ENCODE peak calls at places on chromosomes 3 and 15, in six cellular contexts. One of them, this sample, is unnamed. For H3K36me3 and H3K4me1, the result is how much of the 10 kb centered on the place peaks cover.

GRCh38 chr3:14764331-14765064 is 54.3 kb upstream of the FGD5 start:
- DNase-seq in suprapubic skin: no peak
- DNase-seq in psoas muscle: no peak
- DNase-seq in ovary: no peak
- DNase-seq in tibial nerve: no peak
- DNase-seq in Panc1: no peak
- DNase-seq in this sample: no peak

GRCh38 chr3:157333551-157333991 is 103.1 kb upstream of the PTX3 start:
- DNase-seq in suprapubic skin: no peak
- DNase-seq in psoas muscle: no peak
- DNase-seq in ovary: no peak
- DNase-seq in tibial nerve: no peak
- DNase-seq in Panc1: no peak
- DNase-seq in this sample: no peak

GRCh38 chr3:131110087-131110486 is 83.4 kb downstream of the NEK11 start:
- DNase-seq in suprapubic skin: no peak
- DNase-seq in psoas muscle: no peak
- DNase-seq in ovary: no peak
- DNase-seq in tibial nerve: no peak
- DNase-seq in Panc1: peak
- DNase-seq in this sample: no peak

GRCh38 chr15:27059610-27060202 is 88.7 kb downstream of the GABRG3 start:
- DNase-seq in suprapubic skin: no peak
- DNase-seq in psoas muscle: no peak
- DNase-seq in ovary: no peak
- DNase-seq in tibial nerve: peak
- DNase-seq in Panc1: no peak
- DNase-seq in this sample: no peak

GRCh38 chr3:185552358-185552877 is at the start of gene LIPH:
- DNase-seq in suprapubic skin: no peak
- DNase-seq in psoas muscle: no peak
- DNase-seq in ovary: no peak
- DNase-seq in tibial nerve: no peak
- DNase-seq in Panc1: peak
- DNase-seq in this sample: no peak

GRCh38 chr3:5324780-5325179 is 137.3 kb downstream of the EDEM1 start:
- DNase-seq in suprapubic skin: no peak
- DNase-seq in psoas muscle: no peak
- DNase-seq in ovary: no peak
- DNase-seq in tibial nerve: no peak
- DNase-seq in Panc1: no peak
- DNase-seq in this sample: no peak

GRCh38 chr15:31327674-31328424 is 1.2 kb downstream of the KLF13 start:
- DNase-seq in suprapubic skin: no peak
- DNase-seq in psoas muscle: peak
- DNase-seq in ovary: peak
- DNase-seq in tibial nerve: no peak
- DNase-seq in Panc1: no peak
- DNase-seq in this sample: peak

GRCh38 chr15:28900041-28900891 is 14.5 kb downstream of the APBA2 start:
- DNase-seq in suprapubic skin: no peak
- DNase-seq in psoas muscle: no peak
- DNase-seq in ovary: no peak
- DNase-seq in tibial nerve: no peak
- DNase-seq in Panc1: no peak
- DNase-seq in this sample: no peak

GRCh38 chr15:47358876-47359275 is 358.4 kb upstream of the SEMA6D start:
- DNase-seq in suprapubic skin: no peak
- DNase-seq in psoas muscle: no peak
- DNase-seq in ovary: no peak
- DNase-seq in tibial nerve: no peak
- DNase-seq in Panc1: no peak
- DNase-seq in this sample: no peak

GRCh38 chr3:170766823-170767575 is 103.0 kb downstream of the RPL22L1 start:
- DNase-seq in suprapubic skin: no peak
- DNase-seq in psoas muscle: no peak
- DNase-seq in ovary: no peak
- DNase-seq in tibial nerve: no peak
- DNase-seq in Panc1: no peak
- DNase-seq in this sample: no peak

GRCh38 chr15:24745276-24745675 is 69.7 kb downstream of the NPAP1 start:
- DNase-seq in suprapubic skin: no peak
- DNase-seq in psoas muscle: no peak
- DNase-seq in ovary: no peak
- DNase-seq in tibial nerve: no peak
- DNase-seq in Panc1: no peak
- DNase-seq in this sample: no peak

GRCh38 chr3:116059421-116060096 is 385.7 kb downstream of the LSAMP start:
- DNase-seq in suprapubic skin: no peak
- DNase-seq in psoas muscle: no peak
- DNase-seq in ovary: no peak
- DNase-seq in tibial nerve: no peak
- DNase-seq in Panc1: peak
- DNase-seq in this sample: no peak

GRCh38 chr3:111910806-111911205 is 51.7 kb downstream of the PHLDB2 start:
- DNase-seq in suprapubic skin: no peak
- DNase-seq in psoas muscle: no peak
- DNase-seq in ovary: no peak
- DNase-seq in tibial nerve: no peak
- DNase-seq in Panc1: no peak
- DNase-seq in this sample: no peak

GRCh38 chr3:100103558-100104441 is 10.5 kb downstream of the FILIP1L start:
- DNase-seq in suprapubic skin: no peak
- DNase-seq in psoas muscle: no peak
- DNase-seq in ovary: no peak
- DNase-seq in tibial nerve: no peak
- DNase-seq in Panc1: no peak
- DNase-seq in this sample: no peak

GRCh38 chr15:65189102-65189740 is 4.1 kb upstream of the CLPX start:
- DNase-seq in suprapubic skin: no peak
- DNase-seq in psoas muscle: no peak
- DNase-seq in ovary: no peak
- DNase-seq in tibial nerve: peak
- DNase-seq in Panc1: peak
- DNase-seq in this sample: no peak

GRCh38 chr3:126934149-126934548 is 48.8 kb upstream of the PLXNA1 start:
- DNase-seq in suprapubic skin: no peak
- DNase-seq in psoas muscle: no peak
- DNase-seq in ovary: no peak
- DNase-seq in tibial nerve: no peak
- DNase-seq in Panc1: no peak
- DNase-seq in this sample: peak

GRCh38 chr3:160154033-160154432 is 71.2 kb upstream of the C3orf80 start:
- DNase-seq in suprapubic skin: no peak
- DNase-seq in psoas muscle: no peak
- DNase-seq in ovary: no peak
- DNase-seq in tibial nerve: no peak
- DNase-seq in Panc1: no peak
- DNase-seq in this sample: no peak

GRCh38 chr3:171445805-171446204 is 14.4 kb downstream of the TNIK start:
- DNase-seq in suprapubic skin: no peak
- DNase-seq in psoas muscle: no peak
- DNase-seq in ovary: no peak
- DNase-seq in tibial nerve: no peak
- DNase-seq in Panc1: no peak
- DNase-seq in this sample: no peak

GRCh38 chr3:133578548-133579191 is 5.2 kb downstream of the CDV3 start:
- DNase-seq in suprapubic skin: no peak
- DNase-seq in psoas muscle: no peak
- DNase-seq in ovary: no peak
- DNase-seq in tibial nerve: no peak
- DNase-seq in Panc1: no peak
- DNase-seq in this sample: no peak

GRCh38 chr3:35643391-35643790 is 4.1 kb downstream of the ARPP21 start:
- DNase-seq in suprapubic skin: no peak
- DNase-seq in psoas muscle: no peak
- DNase-seq in ovary: no peak
- DNase-seq in tibial nerve: no peak
- DNase-seq in Panc1: no peak
- DNase-seq in this sample: no peak

GRCh38 chr3:108202834-108203233 is 19.4 kb downstream of the IFT57 start:
- DNase-seq in suprapubic skin: no peak
- DNase-seq in psoas muscle: no peak
- DNase-seq in ovary: no peak
- DNase-seq in tibial nerve: no peak
- DNase-seq in Panc1: no peak
- DNase-seq in this sample: no peak

GRCh38 chr15:97014001-97014400 is 683.5 kb downstream of the NR2F2 start:
- DNase-seq in suprapubic skin: no peak
- DNase-seq in psoas muscle: no peak
- DNase-seq in ovary: no peak
- DNase-seq in tibial nerve: no peak
- DNase-seq in Panc1: no peak
- DNase-seq in this sample: no peak

GRCh38 chr15:29636921-29637320 is 185.3 kb downstream of the TJP1 start:
- DNase-seq in suprapubic skin: no peak
- DNase-seq in psoas muscle: no peak
- DNase-seq in ovary: no peak
- DNase-seq in tibial nerve: no peak
- DNase-seq in Panc1: no peak
- DNase-seq in this sample: no peak

GRCh38 chr3:53196575-53197407 is 35.8 kb downstream of the PRKCD start:
- DNase-seq in suprapubic skin: no peak
- DNase-seq in psoas muscle: no peak
- DNase-seq in ovary: no peak
- DNase-seq in tibial nerve: peak
- DNase-seq in Panc1: no peak
- DNase-seq in this sample: no peak

GRCh38 chr3:72776-73175 is 123.8 kb upstream of the CHL1 start:
- DNase-seq in suprapubic skin: no peak
- DNase-seq in psoas muscle: no peak
- DNase-seq in ovary: no peak
- DNase-seq in tibial nerve: peak
- DNase-seq in Panc1: no peak
- DNase-seq in this sample: no peak

GRCh38 chr3:31613654-31614053 is 80.9 kb downstream of the STT3B start:
- DNase-seq in suprapubic skin: no peak
- DNase-seq in psoas muscle: no peak
- DNase-seq in ovary: no peak
- DNase-seq in tibial nerve: no peak
- DNase-seq in Panc1: no peak
- DNase-seq in this sample: no peak
- H3K36me3 ChIP-seq in suprapubic skin: under half
- H3K36me3 ChIP-seq in psoas muscle: under half
- H3K36me3 ChIP-seq in ovary: under half
- H3K36me3 ChIP-seq in tibial nerve: under half
- H3K36me3 ChIP-seq in Panc1: under half
- H3K36me3 ChIP-seq in this sample: under half

GRCh38 chr3:11638669-11639402 is 4.9 kb downstream of the VGLL4 start:
- DNase-seq in suprapubic skin: no peak
- DNase-seq in psoas muscle: no peak
- DNase-seq in ovary: peak
- DNase-seq in tibial nerve: no peak
- DNase-seq in Panc1: no peak
- DNase-seq in this sample: no peak
- H3K4me1 ChIP-seq in suprapubic skin: half or more
- H3K4me1 ChIP-seq in psoas muscle: half or more
- H3K4me1 ChIP-seq in ovary: under half
- H3K4me1 ChIP-seq in tibial nerve: under half
- H3K4me1 ChIP-seq in Panc1: under half
- H3K4me1 ChIP-seq in this sample: under half

GRCh38 chr3:42572278-42572677 is 9.5 kb downstream of the SEC22C start:
- DNase-seq in suprapubic skin: no peak
- DNase-seq in psoas muscle: no peak
- DNase-seq in ovary: no peak
- DNase-seq in tibial nerve: peak
- DNase-seq in Panc1: no peak
- DNase-seq in this sample: no peak
- H3K36me3 ChIP-seq in suprapubic skin: under half
- H3K36me3 ChIP-seq in psoas muscle: under half
- H3K36me3 ChIP-seq in ovary: under half
- H3K36me3 ChIP-seq in tibial nerve: under half
- H3K36me3 ChIP-seq in Panc1: under half
- H3K36me3 ChIP-seq in this sample: under half

GRCh38 chr15:67097424-67097823 is 32.0 kb downstream of the SMAD3 start:
- DNase-seq in suprapubic skin: no peak
- DNase-seq in psoas muscle: no peak
- DNase-seq in ovary: no peak
- DNase-seq in tibial nerve: no peak
- DNase-seq in Panc1: no peak
- DNase-seq in this sample: no peak
- H3K4me1 ChIP-seq in suprapubic skin: half or more
- H3K4me1 ChIP-seq in psoas muscle: half or more
- H3K4me1 ChIP-seq in ovary: under half
- H3K4me1 ChIP-seq in tibial nerve: under half
- H3K4me1 ChIP-seq in Panc1: half or more
- H3K4me1 ChIP-seq in this sample: under half

DNA sequence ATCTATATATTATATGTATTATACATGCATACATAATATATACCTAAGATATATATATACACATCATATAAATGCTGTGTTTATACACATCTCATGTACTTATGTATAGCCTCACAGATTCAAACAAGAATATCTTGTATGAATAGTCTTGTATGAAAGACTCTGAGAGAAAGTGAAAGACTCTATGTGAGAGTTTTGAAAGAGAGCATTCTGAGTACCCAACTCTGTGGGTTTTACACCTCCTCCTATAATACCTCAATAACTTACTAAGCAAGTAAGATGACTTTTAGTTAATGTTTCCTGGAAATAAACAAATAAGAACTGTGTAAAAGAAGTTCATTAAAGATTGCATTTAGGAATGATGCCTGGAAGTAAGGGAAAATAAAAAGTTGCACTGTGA is 108.1 kb upstream of the GMNC start:
- DNase-seq in suprapubic skin: no peak
- DNase-seq in psoas muscle: no peak
- DNase-seq in ovary: no peak
- DNase-seq in tibial nerve: no peak
- DNase-seq in Panc1: no peak
- DNase-seq in this sample: no peak
- H3K36me3 ChIP-seq in suprapubic skin: under half
- H3K36me3 ChIP-seq in psoas muscle: under half
- H3K36me3 ChIP-seq in ovary: under half
- H3K36me3 ChIP-seq in tibial nerve: under half
- H3K36me3 ChIP-seq in Panc1: under half
- H3K36me3 ChIP-seq in this sample: under half

DNA sequence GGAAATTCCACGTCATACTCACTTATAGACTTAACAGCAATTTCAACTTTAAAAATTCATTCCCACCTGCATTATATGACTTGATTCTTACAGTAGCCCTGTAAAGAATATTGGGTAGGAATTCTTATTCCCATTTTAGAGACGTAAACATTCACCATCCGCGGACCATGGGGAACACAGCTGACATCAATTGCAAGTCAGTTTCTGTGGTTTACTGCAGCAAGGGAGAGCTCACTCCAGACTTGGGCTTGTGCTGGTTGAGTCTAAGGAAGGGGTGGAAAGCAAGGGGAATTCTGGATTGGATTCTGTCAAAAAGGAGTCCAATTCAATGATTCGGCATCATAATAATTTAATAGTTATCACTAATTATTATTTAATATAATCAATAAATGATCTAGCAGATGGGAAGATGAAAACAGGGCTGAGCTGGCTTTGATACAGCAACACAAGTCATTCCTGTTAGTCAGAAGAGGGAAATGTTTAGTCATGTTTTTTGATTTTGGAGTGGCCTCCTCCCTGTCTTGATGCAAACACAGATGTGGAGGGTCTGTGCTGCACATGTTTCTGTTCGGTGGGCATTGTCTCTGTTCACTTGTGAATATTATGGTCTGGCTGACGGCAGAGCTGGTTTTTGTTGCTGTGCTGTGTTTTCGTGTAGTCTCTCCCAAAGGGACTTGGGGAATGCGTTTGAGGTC is 9.7 kb downstream of the LIPC start:
- DNase-seq in suprapubic skin: no peak
- DNase-seq in psoas muscle: no peak
- DNase-seq in ovary: no peak
- DNase-seq in tibial nerve: no peak
- DNase-seq in Panc1: no peak
- DNase-seq in this sample: no peak
- H3K4me1 ChIP-seq in suprapubic skin: half or more
- H3K4me1 ChIP-seq in psoas muscle: under half
- H3K4me1 ChIP-seq in ovary: under half
- H3K4me1 ChIP-seq in tibial nerve: under half
- H3K4me1 ChIP-seq in Panc1: under half
- H3K4me1 ChIP-seq in this sample: under half

This sample was measured in tibial artery.